ENCODE peak calls at places on chromosomes 2 and 18, in five cellular contexts. H, F, G, Y and B are unnamed samples.

GRCh38 chr18:79772108-79772864 is 25.5 kb upstream of the KCNG2 start:
- DNase-seq in G (no peak), H (no peak), F (no peak), Y (no peak), B (peak; percentile 20)

GRCh38 chr18:58146099-58146498 is 102.1 kb downstream of the NEDD4L start:
- DNase-seq in F (no peak), G (no peak), Y (no peak), H (no peak), B (no peak)

GRCh38 chr2:227188292-227188691 is 23.9 kb downstream of the COL4A3 start:
- DNase-seq in F (peak; percentile 11), H (peak; percentile 56), G (no peak), Y (peak; percentile 1), B (no peak)

GRCh38 chr2:202643012-202643858 is 8.5 kb downstream of the FAM117B start:
- DNase-seq in Y (no peak), F (no peak), H (peak; percentile 7), G (no peak), B (no peak)

GRCh38 chr2:85446296-85447221 is 28.0 kb downstream of the SH2D6 start:
- DNase-seq in Y (peak; percentile 34), G (no peak), F (no peak), H (no peak), B (no peak)

GRCh38 chr18:61824733-61825363 is 68.0 kb downstream of the RNF152 start:
- DNase-seq in G (no peak), H (peak; percentile 66), F (no peak), Y (no peak), B (no peak)

GRCh38 chr18:33536904-33537303 is 41.1 kb upstream of the ASXL3 start:
- DNase-seq in F (no peak), Y (no peak), G (no peak), H (no peak), B (no peak)

GRCh38 chr2:190533175-190533967 is 1.2 kb downstream of the NEMP2 start:
- DNase-seq in G (no peak), F (peak; percentile 45), Y (no peak), H (no peak), B (no peak)

GRCh38 chr2:239644016-239644415 is 243.2 kb upstream of the HDAC4 start:
- DNase-seq in F (no peak), G (peak; percentile 32), Y (no peak), H (peak; percentile 0), B (no peak)

GRCh38 chr2:190205643-190206042 is 114.0 kb downstream of the HIBCH start:
- DNase-seq in Y (peak; percentile 44), G (no peak), F (no peak), H (no peak), B (no peak)

GRCh38 chr2:172928754-172929153 is 146.9 kb upstream of the MAP3K20 start:
- DNase-seq in Y (peak; percentile 92), G (no peak), F (peak; percentile 38), H (peak; percentile 74), B (peak; percentile 27)

GRCh38 chr2:239928457-239929350 is 96.4 kb downstream of the NDUFA10 start:
- DNase-seq in Y (no peak), H (no peak), G (no peak), F (no peak), B (peak; percentile 91)

GRCh38 chr2:235793163-235793752 is 299.4 kb downstream of the AGAP1 start:
- DNase-seq in F (no peak), G (peak; percentile 12), Y (peak; percentile 24), H (peak; percentile 19), B (no peak)

GRCh38 chr2:110204408-110205385 is at the start of gene NPHP1:
- DNase-seq in G (peak; percentile 78), Y (peak; percentile 75), H (peak; percentile 88), F (peak; percentile 76), B (peak; percentile 86)

GRCh38 chr18:46718501-46719341 is 38.1 kb downstream of the ST8SIA5 start:
- DNase-seq in F (peak; percentile 62), H (peak; percentile 92), G (no peak), Y (peak; percentile 68), B (no peak)

GRCh38 chr2:200172944-200173481 is 133.5 kb upstream of the SPATS2L start:
- DNase-seq in F (no peak), Y (peak; percentile 43), G (no peak), H (no peak), B (no peak)

GRCh38 chr2:164896226-164896625 is 54.6 kb upstream of the COBLL1 start:
- DNase-seq in H (peak; percentile 31), F (no peak), G (no peak), Y (peak; percentile 63), B (no peak)

GRCh38 chr2:177207101-177207500 is 5.5 kb upstream of the HNRNPA3 start:
- DNase-seq in G (no peak), F (no peak), Y (no peak), H (no peak), B (no peak)

GRCh38 chr2:159635006-159635746 is 18.8 kb upstream of the BAZ2B start:
- DNase-seq in F (no peak), G (no peak), Y (peak; percentile 39), H (no peak), B (no peak)

GRCh38 chr2:9089831-9090230 is 86.3 kb upstream of the MBOAT2 start:
- DNase-seq in Y (no peak), G (no peak), H (no peak), F (no peak), B (no peak)

GRCh38 chr2:120108749-120109148 is 95.9 kb downstream of the EPB41L5 start:
- DNase-seq in F (no peak), H (no peak), Y (peak; percentile 61), G (no peak), B (no peak)

GRCh38 chr2:24354899-24355298 is 5.4 kb downstream of the ITSN2 start:
- DNase-seq in Y (no peak), G (no peak), H (no peak), F (no peak), B (no peak)

GRCh38 chr2:37771600-37772088 is 100.2 kb upstream of the CDC42EP3 start:
- DNase-seq in F (peak; percentile 56), H (peak; percentile 83), G (no peak), Y (peak; percentile 84), B (no peak)

GRCh38 chr2:109032229-109032800 is 43.3 kb upstream of the EDAR start:
- DNase-seq in H (no peak), Y (no peak), G (no peak), F (no peak), B (no peak)

GRCh38 chr2:33297748-33298035 is 178.8 kb upstream of the RASGRP3 start:
- DNase-seq in Y (no peak), F (no peak), G (no peak), H (peak; percentile 9), B (no peak)
- H3K27ac ChIP-seq in Y (no peak overlapping the region), F (no peak overlapping the region), G (no peak overlapping the region), H (no peak overlapping the region), B (no peak overlapping the region)

GRCh38 chr18:59266876-59267510 is 6.3 kb downstream of the RAX start:
- DNase-seq in G (no peak), H (no peak), F (no peak), Y (no peak), B (no peak)

GRCh38 chr18:59266459-59266858 is 6.8 kb downstream of the RAX start:
- DNase-seq in G (no peak), F (no peak), H (no peak), Y (no peak), B (no peak)

GRCh38 chr18:59268722-59269562 is 4.3 kb downstream of the RAX start:
- DNase-seq in Y (no peak), G (peak; percentile 13), H (peak; percentile 18), F (no peak), B (no peak)

GRCh38 chr18:59268127-59268721 is 5.0 kb downstream of the RAX start:
- DNase-seq in F (no peak), H (no peak), G (no peak), Y (no peak), B (no peak)

DNA sequence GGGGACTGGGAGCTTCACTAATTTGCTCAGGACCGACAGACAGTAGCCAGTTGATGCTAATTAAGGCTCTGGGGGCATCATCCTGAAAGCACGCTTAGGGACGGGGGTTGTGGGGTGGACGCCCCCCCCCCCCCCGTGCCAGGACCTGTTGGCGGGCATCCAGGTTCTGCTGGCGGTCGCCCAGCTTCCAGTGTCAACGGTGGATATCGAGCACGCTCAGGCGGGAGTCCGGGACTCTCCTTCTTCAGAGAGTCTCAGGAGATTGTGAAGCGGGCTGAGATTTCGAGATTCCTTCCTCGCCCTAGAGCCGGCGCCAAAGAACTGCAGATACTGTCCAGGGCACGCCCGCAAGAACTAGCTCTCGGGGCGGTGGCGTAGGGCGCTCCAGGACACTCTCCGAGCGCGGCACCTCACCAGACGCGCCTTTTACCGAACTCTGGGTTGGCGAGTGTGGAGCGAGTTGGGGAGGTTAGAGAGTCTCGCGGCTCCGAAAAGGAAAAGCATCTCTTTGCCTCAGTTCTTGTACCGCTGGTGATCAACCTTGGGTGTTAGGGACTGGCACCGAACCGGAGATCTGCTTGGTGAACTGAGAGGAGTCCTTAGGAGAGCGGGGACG is 5.6 kb downstream of the RAX start:
- DNase-seq in H (no peak), Y (no peak), F (no peak), G (no peak), B (no peak)
- H3K4me3 ChIP-seq in H (no peak overlapping the region), Y (no peak overlapping the region), F (no peak overlapping the region), G (no peak overlapping the region), B (no peak overlapping the region)

GRCh38 chr2:113217455-113218282 is 43.9 kb downstream of the PSD4 start:
- DNase-seq in H (no peak), F (no peak), Y (no peak), G (peak; percentile 51), B (no peak)
- H3K27ac ChIP-seq in H (peak overlapping the region; percentile 99), F (no peak overlapping the region), Y (no peak overlapping the region), G (peak overlapping the region; percentile 97), B (peak overlapping the region; percentile 27)

GRCh38 chr2:122340246-122340645 is 584.8 kb downstream of the TSN start:
- DNase-seq in H (no peak), F (no peak), Y (no peak), G (no peak), B (no peak)

GRCh38 chr2:122338000-122338399 is 582.5 kb downstream of the TSN start:
- DNase-seq in Y (no peak), G (no peak), F (no peak), H (no peak), B (no peak)

GRCh38 chr2:122341007-122341406 is 585.6 kb downstream of the TSN start:
- DNase-seq in G (no peak), F (no peak), H (no peak), Y (no peak), B (no peak)
- H3K4me3 ChIP-seq in G (no peak overlapping the region), F (no peak overlapping the region), H (no peak overlapping the region), Y (no peak overlapping the region), B (no peak overlapping the region)

GRCh38 chr18:34562252-34562870 is 147.7 kb upstream of the DTNA start:
- DNase-seq in H (no peak), Y (no peak), G (no peak), F (no peak), B (no peak)
- H3K27ac ChIP-seq in H (no peak overlapping the region), Y (no peak overlapping the region), G (no peak overlapping the region), F (no peak overlapping the region), B (no peak overlapping the region)

DNA sequence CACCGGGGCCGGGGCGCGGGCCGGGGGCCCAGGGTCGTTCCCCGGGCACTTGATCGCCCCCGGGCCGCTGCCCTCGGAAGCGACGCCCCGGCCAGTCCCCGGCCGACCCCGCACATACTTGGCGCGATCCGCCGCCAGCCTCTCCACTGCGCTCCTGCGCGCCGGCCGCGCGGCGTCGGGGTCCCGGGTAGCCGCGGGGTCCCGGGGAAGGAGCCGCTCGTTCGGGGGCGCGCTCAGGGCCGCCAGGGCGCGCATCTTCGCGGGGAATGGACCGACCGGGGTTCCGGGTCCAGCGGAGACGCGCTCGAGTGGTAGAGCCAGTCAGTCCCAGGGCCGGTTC is 204 bp downstream of the FAM110C start:
- DNase-seq in F (no peak), H (no peak), Y (no peak), G (no peak), B (no peak)
- H3K4me3 ChIP-seq in F (no peak overlapping the region), H (peak overlapping the region; percentile 51), Y (no peak overlapping the region), G (peak overlapping the region; percentile 64), B (peak overlapping the region; percentile 69)